ENCODE peak calls at places on chromosome 16, in eight cellular contexts. R is BJ; F is stimulated activated CD4-positive, alpha-beta T cell treated with anti-CD3 and anti-CD28 coated beads, Interleukin-15, amount 100 ng/mL, for 48 hours; Z is nucleus accumbens; J is stomach; O is pons; V is NCI-H1092; T is lower lobe of right lung. W is an unnamed sample.

GRCh38 chr16:30352488-30353401 is 2.4 kb downstream of the CD2BP2 start:
- DNase-seq in J (no peak), Z (no peak), F (no peak), V (no peak), T (peak), O (no peak), R (no peak), W (peak)

GRCh38 chr16:30449116-30449435 is 3.4 kb upstream of the SEPHS2 start:
- DNase-seq in Z (no peak), V (no peak), F (no peak), R (no peak), O (no peak), J (no peak), T (no peak), W (no peak)

GRCh38 chr16:82136956-82137818 is 32.8 kb downstream of the MPHOSPH6 start:
- DNase-seq in O (no peak), Z (no peak), T (no peak), R (no peak), J (no peak), V (no peak), F (no peak), W (no peak)

GRCh38 chr16:86662195-86662594 is 83.8 kb downstream of the FOXL1 start:
- DNase-seq in J (no peak), F (no peak), V (no peak), Z (no peak), T (no peak), R (peak), O (no peak), W (no peak)

GRCh38 chr16:22206847-22207714 is 1.0 kb downstream of the EEF2K start:
- DNase-seq in T (peak), V (peak), F (peak), Z (peak), O (peak), J (peak), R (no peak), W (peak)

GRCh38 chr16:67013823-67014640 is 14.9 kb upstream of the CBFB start:
- DNase-seq in V (peak), F (peak), Z (peak), T (peak), O (peak), R (no peak), J (peak), W (peak)

GRCh38 chr16:49835116-49835880 is 20.6 kb downstream of the ZNF423 start:
- DNase-seq in F (no peak), J (no peak), R (no peak), Z (no peak), O (no peak), T (no peak), V (no peak), W (no peak)

GRCh38 chr16:82456683-82457082 is 170.1 kb upstream of the CDH13 start:
- DNase-seq in V (peak), Z (no peak), R (peak), O (peak), J (peak), T (peak), F (peak), W (peak)

GRCh38 chr16:17105239-17105721 is 365.5 kb downstream of the XYLT1 start:
- DNase-seq in O (no peak), R (no peak), T (no peak), F (no peak), V (no peak), Z (no peak), J (no peak), W (no peak)

GRCh38 chr16:2969545-2970521 is 685 bp downstream of the PAQR4 start:
- DNase-seq in F (peak), J (peak), V (no peak), O (peak), Z (no peak), T (peak), R (no peak), W (peak)

GRCh38 chr16:19127205-19127604 is 13.4 kb downstream of the ITPRIPL2 start:
- DNase-seq in V (no peak), O (no peak), T (no peak), Z (no peak), R (no peak), J (no peak), F (no peak), W (no peak)

GRCh38 chr16:46996391-46996790 is 22.9 kb upstream of the DNAJA2 start:
- DNase-seq in O (no peak), F (no peak), V (no peak), Z (no peak), T (no peak), R (no peak), J (no peak), W (no peak)

GRCh38 chr16:22855231-22855630 is 41.3 kb downstream of the HS3ST2 start:
- DNase-seq in V (no peak), O (no peak), J (no peak), R (no peak), Z (no peak), F (no peak), T (no peak), W (no peak)

GRCh38 chr16:2810651-2811050 is 6.4 kb upstream of the PRSS21 start:
- DNase-seq in F (no peak), Z (no peak), T (peak), V (no peak), J (no peak), O (no peak), R (no peak), W (no peak)

GRCh38 chr16:51919736-51920135 is 627.2 kb downstream of the TOX3 start:
- DNase-seq in O (no peak), J (no peak), V (no peak), T (no peak), F (no peak), Z (no peak), R (no peak), W (no peak)

GRCh38 chr16:65704866-65705265 is 583.0 kb upstream of the CDH11 start:
- DNase-seq in Z (no peak), V (no peak), T (no peak), R (no peak), O (no peak), J (no peak), F (no peak), W (no peak)

GRCh38 chr16:64826374-64826773 is 295.5 kb downstream of the CDH11 start:
- DNase-seq in F (no peak), T (no peak), Z (no peak), R (no peak), J (no peak), V (no peak), O (no peak), W (no peak)

GRCh38 chr16:47631131-47631530 is 170.0 kb downstream of the PHKB start:
- DNase-seq in Z (no peak), F (no peak), J (no peak), T (no peak), R (no peak), O (no peak), V (no peak), W (no peak)

GRCh38 chr16:15976929-15977637 is 27.7 kb downstream of the ABCC1 start:
- DNase-seq in O (no peak), V (no peak), T (no peak), R (peak), F (no peak), Z (no peak), J (no peak), W (no peak)

GRCh38 chr16:54655171-54655590 is 275.5 kb upstream of the IRX5 start:
- DNase-seq in O (no peak), R (no peak), V (no peak), Z (no peak), J (peak), F (no peak), T (no peak), W (no peak)

GRCh38 chr16:1074379-1074649 is 1.8 kb downstream of the SSTR5 start:
- DNase-seq in V (no peak), Z (no peak), J (no peak), F (no peak), R (no peak), T (no peak), O (no peak), W (no peak)

GRCh38 chr16:89600427-89600826 is 13.0 kb upstream of the DPEP1 start:
- DNase-seq in F (no peak), O (no peak), J (no peak), T (no peak), Z (no peak), V (no peak), R (no peak), W (no peak)

GRCh38 chr16:27389272-27389961 is 12.6 kb upstream of the IL21R start:
- DNase-seq in V (no peak), Z (no peak), T (no peak), F (no peak), R (no peak), J (no peak), O (peak), W (no peak)

GRCh38 chr16:82033006-82033405 is 2.0 kb upstream of the HSD17B2 start:
- DNase-seq in V (no peak), R (no peak), Z (no peak), T (peak), F (no peak), J (peak), O (no peak), W (peak)

GRCh38 chr16:75097941-75098897 is 18.4 kb downstream of the LDHD start:
- DNase-seq in T (peak), O (no peak), R (no peak), V (no peak), J (peak), F (peak), Z (no peak), W (no peak)

GRCh38 chr16:89322381-89323119 is 105.0 kb downstream of the ZNF778 start:
- DNase-seq in R (no peak), T (peak), J (no peak), Z (no peak), O (no peak), F (no peak), V (peak), W (peak)

GRCh38 chr16:88445583-88445960 is 7.5 kb upstream of the ZFPM1 start:
- DNase-seq in R (no peak), T (no peak), F (no peak), J (no peak), Z (no peak), V (no peak), O (no peak), W (no peak)

GRCh38 chr16:68166264-68166663 is 69.7 kb downstream of the ESRP2 start:
- DNase-seq in V (no peak), J (no peak), Z (no peak), F (no peak), O (no peak), T (no peak), R (no peak), W (no peak)

GRCh38 chr16:81566245-81567007 is 121.8 kb downstream of the CMIP start:
- DNase-seq in T (no peak), R (no peak), J (no peak), V (no peak), F (no peak), O (no peak), Z (no peak), W (no peak)

GRCh38 chr16:85137323-85138072 is 25.2 kb upstream of the CIBAR2 start:
- DNase-seq in J (peak), Z (peak), T (peak), O (peak), V (no peak), R (no peak), F (no peak), W (peak)

GRCh38 chr16:48383204-48383876 is 1.9 kb downstream of the SIAH1 start:
- DNase-seq in F (no peak), T (no peak), Z (no peak), V (no peak), R (peak), O (no peak), J (no peak), W (no peak)

GRCh38 chr16:81443688-81444447 is 740 bp upstream of the CMIP start:
- DNase-seq in O (no peak), R (no peak), T (peak), V (no peak), F (no peak), Z (no peak), J (no peak), W (peak)

W was measured in mucosa of descending colon.